ENCODE peak calls at places on chromosomes 13 and 19, in ten cellular contexts. Z is effector memory CD4-positive, alpha-beta T cell; E is cardiac muscle cell; O is breast epithelium; Q is mesendoderm; N is stomach; J is upper lobe of right lung; W is bronchial epithelial cell; K is GM23338; S is right cardiac atrium. Y is an unnamed sample.

GRCh38 chr19:56601375-56601774 is 6.3 kb downstream of the ZNF71 start:
- DNase-seq in Q (peak; percentile 1), N (no peak), O (no peak), K (no peak), Z (no peak), J (no peak), S (no peak), E (no peak), W (peak; percentile 23), Y (no peak)

GRCh38 chr13:85093808-85094207 is 705.4 kb downstream of the SLITRK6 start:
- DNase-seq in S (no peak), J (no peak), O (no peak), W (peak; percentile 28), Q (peak; percentile 67), E (peak; percentile 36), N (no peak), K (no peak), Z (no peak), Y (no peak)

GRCh38 chr13:40537146-40537895 is 129.1 kb downstream of the FOXO1 start:
- DNase-seq in W (no peak), J (no peak), S (no peak), E (no peak), N (no peak), O (no peak), Q (peak; percentile 58), Z (no peak), K (no peak), Y (peak; percentile 33)

GRCh38 chr13:43298799-43299198 is 275.4 kb downstream of the DNAJC15 start:
- DNase-seq in S (no peak), W (peak; percentile 64), E (no peak), Q (no peak), Z (no peak), K (no peak), J (no peak), N (no peak), O (no peak), Y (no peak)

GRCh38 chr13:79703772-79704171 is 222.8 kb downstream of the NDFIP2 start:
- DNase-seq in E (no peak), J (no peak), W (no peak), O (no peak), Q (no peak), Z (no peak), S (no peak), K (no peak), N (no peak), Y (no peak)

GRCh38 chr13:20397896-20398295 is 127.8 kb downstream of the CRYL1 start:
- DNase-seq in S (no peak), W (no peak), K (no peak), J (no peak), O (no peak), Q (no peak), N (peak; percentile 17), E (no peak), Z (no peak), Y (no peak)

GRCh38 chr19:43667524-43668405 is 2.2 kb downstream of the PLAUR start:
- DNase-seq in O (no peak), J (peak; percentile 70), E (peak; percentile 26), Z (no peak), K (peak; percentile 23), Q (no peak), N (no peak), W (no peak), S (peak; percentile 73), Y (no peak)

GRCh38 chr13:109595466-109595865 is 190.9 kb downstream of the IRS2 start:
- DNase-seq in N (no peak), Q (no peak), J (no peak), K (no peak), E (no peak), W (no peak), Z (no peak), S (no peak), O (no peak), Y (no peak)

GRCh38 chr19:51994048-51994644 is 7.5 kb upstream of the ZNF350 start:
- DNase-seq in S (no peak), Q (peak; percentile 17), W (no peak), Z (no peak), N (no peak), O (no peak), K (no peak), E (no peak), J (no peak), Y (no peak)

GRCh38 chr19:43430142-43430710 is 15.5 kb downstream of the TEX101 start:
- DNase-seq in E (no peak), S (no peak), Z (no peak), W (no peak), N (no peak), O (no peak), Q (peak; percentile 40), J (no peak), K (peak; percentile 75), Y (peak; percentile 54)

GRCh38 chr13:76552373-76552772 is 333.8 kb downstream of the KCTD12 start:
- DNase-seq in Q (no peak), W (no peak), N (no peak), E (peak; percentile 7), J (no peak), K (no peak), S (no peak), Z (no peak), O (no peak), Y (no peak)

GRCh38 chr19:50333737-50334617 is 4.8 kb upstream of the KCNC3 start:
- DNase-seq in O (peak; percentile 74), J (peak; percentile 92), W (no peak), K (peak; percentile 50), N (peak; percentile 82), S (peak; percentile 93), Q (no peak), Z (no peak), E (peak; percentile 79), Y (peak; percentile 100)

GRCh38 chr13:44347905-44348304 is 25.7 kb upstream of the SERP2 start:
- DNase-seq in O (no peak), N (no peak), J (no peak), K (no peak), S (no peak), Q (no peak), E (peak; percentile 13), W (no peak), Z (no peak), Y (no peak)

GRCh38 chr19:39643591-39643990 is 12.1 kb upstream of the LGALS16 start:
- DNase-seq in S (no peak), E (no peak), Q (no peak), K (no peak), W (no peak), N (no peak), J (no peak), O (no peak), Z (no peak), Y (no peak)

GRCh38 chr19:46284635-46285034 is 12.2 kb upstream of the HIF3A start:
- DNase-seq in O (no peak), K (no peak), Z (no peak), N (no peak), Q (no peak), S (no peak), J (no peak), E (no peak), W (no peak), Y (peak; percentile 7)

GRCh38 chr13:50713849-50714248 is 129.6 kb downstream of the DLEU7 start:
- DNase-seq in N (no peak), E (peak; percentile 91), O (no peak), J (no peak), Q (no peak), K (no peak), W (peak; percentile 69), Z (no peak), S (no peak), Y (no peak)

GRCh38 chr13:73898276-73898675 is 235.9 kb downstream of the KLF12 start:
- DNase-seq in W (peak; percentile 1), Z (no peak), K (no peak), N (no peak), Q (no peak), E (no peak), O (no peak), J (no peak), S (no peak), Y (no peak)

DNA sequence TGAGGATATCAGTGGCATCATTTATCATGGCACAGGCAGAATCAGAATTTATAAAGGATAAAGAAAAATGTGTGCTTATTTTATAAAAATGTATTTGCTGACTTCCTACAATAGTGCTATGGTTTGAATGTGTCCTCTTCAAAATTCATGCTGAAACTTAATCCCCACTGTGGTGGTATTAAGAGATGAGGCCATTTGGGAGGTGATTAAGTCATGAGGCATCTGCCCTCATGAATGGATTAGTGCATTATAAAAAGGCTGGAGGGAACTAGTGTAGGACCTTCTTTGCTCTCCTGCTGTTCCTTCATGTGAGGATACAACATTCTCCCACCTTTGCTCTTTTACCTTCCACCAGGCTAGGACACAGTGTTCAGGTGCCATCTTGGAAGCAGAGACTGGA is 212.8 kb downstream of the RFC3 start:
- DNase-seq in E (no peak), S (no peak), W (peak; percentile 49), Q (no peak), K (no peak), Z (no peak), O (no peak), J (no peak), N (no peak), Y (no peak)
- H3K27me3 ChIP-seq in E (no peaks in the 10 kb centered on the region), S (no peaks in the 10 kb centered on the region), W (no peaks in the 10 kb centered on the region), Q (no peaks in the 10 kb centered on the region), K (no peaks in the 10 kb centered on the region), Z (no peaks in the 10 kb centered on the region), O (no peaks in the 10 kb centered on the region), J (no peaks in the 10 kb centered on the region), N (no peaks in the 10 kb centered on the region), Y (no peaks in the 10 kb centered on the region)

DNA sequence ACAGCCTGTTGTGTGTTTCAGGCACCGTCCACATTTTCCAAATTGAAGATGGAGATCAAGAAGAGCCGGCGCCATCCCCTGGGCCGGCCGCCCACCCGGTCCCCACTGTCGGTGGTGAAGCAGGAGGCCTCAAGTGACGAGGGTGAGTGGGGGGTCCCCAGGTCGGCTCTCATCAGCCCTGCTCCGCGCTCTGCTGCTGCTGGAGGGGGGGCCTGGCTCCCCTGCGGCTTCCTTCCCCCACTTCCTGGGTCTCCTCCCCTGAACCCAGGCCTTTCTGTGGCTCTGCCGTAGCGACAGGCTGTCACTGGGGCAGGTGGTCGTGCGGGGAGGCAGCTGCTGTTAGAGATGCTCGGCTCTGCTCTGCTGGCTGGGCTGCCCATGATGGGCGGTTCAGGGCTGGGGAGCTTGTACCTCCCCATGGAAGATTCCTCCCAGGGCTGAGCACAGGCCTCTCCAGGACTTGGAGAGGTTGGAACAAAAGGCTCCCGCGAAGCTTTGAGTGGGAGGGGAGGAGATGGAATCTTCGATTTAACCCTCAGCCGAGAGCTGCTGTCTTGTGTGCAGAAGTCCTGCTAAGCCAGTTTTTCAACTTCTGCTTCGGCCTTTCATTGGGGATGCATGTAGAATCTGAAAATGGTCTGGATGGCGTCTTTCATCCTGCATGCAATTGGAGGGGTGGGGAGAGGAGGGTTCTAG is 163.1 kb downstream of the KDM4B start:
- DNase-seq in K (no peak), S (no peak), Q (peak; percentile 62), O (no peak), W (peak; percentile 11), N (no peak), E (no peak), Z (no peak), J (no peak), Y (peak; percentile 81)
- H3K4me3 ChIP-seq in K (no peak overlapping the region), S (no peak overlapping the region), Q (no peak overlapping the region), O (no peak overlapping the region), W (no peak overlapping the region), N (no peak overlapping the region), E (no peak overlapping the region), Z (no peak overlapping the region), J (no peak overlapping the region), Y (no peak overlapping the region)

GRCh38 chr19:2245273-2245672 is 3.9 kb upstream of the AMH start:
- DNase-seq in N (no peak), W (no peak), Q (no peak), S (no peak), E (no peak), Z (no peak), K (no peak), O (no peak), J (no peak), Y (no peak)
- H3K27me3 ChIP-seq in N (peaks cover 27% of the 10 kb centered on the region), W (peaks cover 6% of the 10 kb centered on the region), Q (no peaks in the 10 kb centered on the region), S (no peaks in the 10 kb centered on the region), E (no peaks in the 10 kb centered on the region), Z (peaks cover 6% of the 10 kb centered on the region), K (no peaks in the 10 kb centered on the region), O (no peaks in the 10 kb centered on the region), J (peaks cover 14% of the 10 kb centered on the region), Y (no peaks in the 10 kb centered on the region)

GRCh38 chr13:28532226-28533048 is 37.5 kb upstream of the FLT1 start:
- DNase-seq in N (no peak), Q (peak; percentile 44), J (peak; percentile 73), S (peak; percentile 80), K (peak; percentile 72), W (no peak), Z (no peak), E (peak; percentile 36), O (no peak), Y (peak; percentile 81)
- H3K4me3 ChIP-seq in N (peak overlapping the region; percentile 41), Q (peak overlapping the region; percentile 0), J (peak overlapping the region; percentile 46), S (peak overlapping the region; percentile 70), K (peak overlapping the region; percentile 78), W (peak overlapping the region; percentile 14), Z (no peak overlapping the region), E (peak overlapping the region; percentile 58), O (peak overlapping the region; percentile 42), Y (peak overlapping the region; percentile 54)

Y was measured in H7.